ENCODE peak calls at places on chromosomes 2 and 18, in ten cellular contexts. T is RWPE2; F is suprapubic skin; P is CD4-positive, CD25-positive, alpha-beta regulatory T cell; U is upper lobe of right lung; B is fibroblast of mammary gland; W is right cardiac atrium; J is astrocyte; E is Panc1; S is mesenchymal stem cell. C is an unnamed sample.

GRCh38 chr2:71555798-71556454 is 102.6 kb downstream of the DYSF start:
- DNase-seq in T (no peak), F (no peak), P (no peak), U (no peak), B (no peak), W (no peak), J (no peak), E (no peak), S (no peak), C (peak)

GRCh38 chr2:176188218-176188968 is at the start of gene HOXD1:
- DNase-seq in T (no peak), F (no peak), P (no peak), U (peak), B (no peak), W (peak), J (peak), E (no peak), S (no peak), C (peak)

GRCh38 chr18:9604348-9604747 is 10.0 kb downstream of the PPP4R1 start:
- DNase-seq in T (no peak), F (no peak), P (no peak), U (no peak), B (no peak), W (no peak), J (no peak), E (no peak), S (no peak), C (no peak)

GRCh38 chr2:74685408-74685807 is 31.4 kb downstream of the SEMA4F start:
- DNase-seq in T (no peak), F (no peak), P (no peak), U (no peak), B (no peak), W (no peak), J (peak), E (no peak), S (no peak), C (no peak)

GRCh38 chr2:224039080-224039769 is at the start of gene SERPINE2:
- DNase-seq in T (peak), F (no peak), P (no peak), U (peak), B (peak), W (peak), J (peak), E (no peak), S (peak), C (peak)

GRCh38 chr2:226514895-226515294 is 284.7 kb downstream of the IRS1 start:
- DNase-seq in T (no peak), F (no peak), P (no peak), U (no peak), B (peak), W (no peak), J (peak), E (no peak), S (no peak), C (no peak)

GRCh38 chr2:177265386-177265690 is 811 bp upstream of the NFE2L2 start:
- DNase-seq in T (no peak), F (peak), P (no peak), U (no peak), B (peak), W (no peak), J (no peak), E (no peak), S (peak), C (no peak)

GRCh38 chr18:56641714-56642331 is 3.4 kb upstream of the TXNL1 start:
- DNase-seq in T (no peak), F (no peak), P (no peak), U (no peak), B (peak), W (no peak), J (peak), E (no peak), S (peak), C (no peak)

GRCh38 chr2:39925312-39925711 is 146.3 kb upstream of the THUMPD2 start:
- DNase-seq in T (no peak), F (no peak), P (no peak), U (no peak), B (no peak), W (no peak), J (no peak), E (no peak), S (no peak), C (no peak)

GRCh38 chr2:133599813-133600212 is 31.6 kb upstream of the NCKAP5 start:
- DNase-seq in T (no peak), F (no peak), P (no peak), U (no peak), B (no peak), W (no peak), J (no peak), E (no peak), S (no peak), C (no peak)

GRCh38 chr18:24227976-24228660 is 89.3 kb downstream of the CABYR start:
- DNase-seq in T (no peak), F (no peak), P (no peak), U (no peak), B (peak), W (no peak), J (peak), E (no peak), S (peak), C (peak)

GRCh38 chr2:72131371-72131891 is 16.2 kb downstream of the CYP26B1 start:
- DNase-seq in T (peak), F (peak), P (no peak), U (no peak), B (no peak), W (no peak), J (no peak), E (no peak), S (no peak), C (no peak)

GRCh38 chr18:58310517-58310916 is 266.5 kb downstream of the NEDD4L start:
- DNase-seq in T (peak), F (no peak), P (peak), U (peak), B (no peak), W (no peak), J (peak), E (no peak), S (peak), C (no peak)

GRCh38 chr2:134361648-134362047 is 107.8 kb downstream of the MGAT5 start:
- DNase-seq in T (no peak), F (no peak), P (no peak), U (no peak), B (no peak), W (no peak), J (no peak), E (no peak), S (no peak), C (no peak)

GRCh38 chr2:120606280-120606679 is 129.4 kb upstream of the GLI2 start:
- DNase-seq in T (no peak), F (no peak), P (no peak), U (no peak), B (no peak), W (peak), J (no peak), E (no peak), S (no peak), C (peak)

GRCh38 chr2:25063876-25064660 is 22.2 kb downstream of the EFR3B start:
- DNase-seq in T (no peak), F (no peak), P (no peak), U (no peak), B (no peak), W (no peak), J (peak), E (no peak), S (no peak), C (no peak)

GRCh38 chr2:10057231-10058107 is 14.1 kb downstream of the KLF11 start:
- DNase-seq in T (no peak), F (no peak), P (no peak), U (no peak), B (peak), W (peak), J (peak), E (no peak), S (peak), C (peak)

GRCh38 chr2:27920148-27920885 is 29.8 kb downstream of the BABAM2 start:
- DNase-seq in T (no peak), F (no peak), P (no peak), U (no peak), B (peak), W (no peak), J (peak), E (peak), S (peak), C (no peak)

GRCh38 chr2:135066710-135067109 is 14.6 kb downstream of the RAB3GAP1 start:
- DNase-seq in T (no peak), F (no peak), P (no peak), U (no peak), B (peak), W (no peak), J (peak), E (no peak), S (no peak), C (no peak)

GRCh38 chr2:73896362-73897239 is 3.8 kb downstream of the ACTG2 start:
- DNase-seq in T (no peak), F (peak), P (no peak), U (no peak), B (peak), W (no peak), J (peak), E (no peak), S (peak), C (no peak)

GRCh38 chr18:12839057-12839525 is 44.9 kb downstream of the PTPN2 start:
- DNase-seq in T (no peak), F (no peak), P (no peak), U (no peak), B (no peak), W (no peak), J (no peak), E (no peak), S (peak), C (no peak)

GRCh38 chr2:68237976-68238580 is 14.3 kb downstream of the PPP3R1 start:
- DNase-seq in T (no peak), F (no peak), P (no peak), U (no peak), B (no peak), W (no peak), J (no peak), E (no peak), S (peak), C (no peak)

GRCh38 chr2:102253140-102253752 is 58.1 kb upstream of the IL1RL1 start:
- DNase-seq in T (no peak), F (no peak), P (no peak), U (no peak), B (no peak), W (no peak), J (no peak), E (no peak), S (peak), C (no peak)

GRCh38 chr18:67519582-67519981 is 3.1 kb upstream of the DSEL start:
- DNase-seq in T (no peak), F (no peak), P (no peak), U (no peak), B (peak), W (no peak), J (peak), E (no peak), S (peak), C (no peak)

GRCh38 chr18:46173393-46174316 is 69.5 kb downstream of the HAUS1 start:
- DNase-seq in T (peak), F (peak), P (peak), U (peak), B (peak), W (peak), J (peak), E (peak), S (peak), C (peak)

GRCh38 chr2:23545391-23545790 is 160.4 kb downstream of the KLHL29 start:
- DNase-seq in T (no peak), F (no peak), P (no peak), U (no peak), B (peak), W (peak), J (no peak), E (no peak), S (no peak), C (peak)

GRCh38 chr2:11160731-11161455 is 5.6 kb downstream of the SLC66A3 start:
- DNase-seq in T (no peak), F (peak), P (no peak), U (no peak), B (no peak), W (no peak), J (no peak), E (no peak), S (no peak), C (no peak)

GRCh38 chr2:216491757-216492635 is 6.6 kb upstream of the RPL37A start:
- DNase-seq in T (no peak), F (no peak), P (no peak), U (no peak), B (no peak), W (no peak), J (peak), E (no peak), S (no peak), C (no peak)

GRCh38 chr2:236795176-236795860 is 225.7 kb downstream of the ACKR3 start:
- DNase-seq in T (no peak), F (no peak), P (no peak), U (no peak), B (no peak), W (no peak), J (no peak), E (no peak), S (no peak), C (no peak)

GRCh38 chr2:163527381-163527780 is 208.4 kb downstream of the FIGN start:
- DNase-seq in T (no peak), F (no peak), P (no peak), U (no peak), B (no peak), W (no peak), J (no peak), E (no peak), S (no peak), C (no peak)

GRCh38 chr2:134692461-134692860 is 26.3 kb downstream of the TMEM163 start:
- DNase-seq in T (no peak), F (no peak), P (no peak), U (no peak), B (no peak), W (no peak), J (no peak), E (no peak), S (no peak), C (no peak)

GRCh38 chr18:35432565-35433001 is 55.4 kb upstream of the ZNF396 start:
- DNase-seq in T (no peak), F (no peak), P (no peak), U (no peak), B (peak), W (no peak), J (peak), E (no peak), S (no peak), C (no peak)

GRCh38 chr2:196233033-196233807 is 61.8 kb upstream of the STK17B start:
- DNase-seq in T (peak), F (no peak), P (no peak), U (no peak), B (peak), W (no peak), J (peak), E (no peak), S (peak), C (no peak)

GRCh38 chr18:59459352-59460059 is 100.4 kb upstream of the LMAN1 start:
- DNase-seq in T (no peak), F (no peak), P (no peak), U (no peak), B (peak), W (no peak), J (peak), E (no peak), S (peak), C (peak)

GRCh38 chr2:205073433-205074020 is 528.3 kb downstream of the PARD3B start:
- DNase-seq in T (no peak), F (no peak), P (no peak), U (no peak), B (no peak), W (no peak), J (no peak), E (no peak), S (no peak), C (no peak)

GRCh38 chr18:25299426-25299825 is 52.5 kb downstream of the ZNF521 start:
- DNase-seq in T (no peak), F (no peak), P (no peak), U (no peak), B (peak), W (no peak), J (peak), E (no peak), S (peak), C (no peak)

GRCh38 chr2:143355814-143356213 is 226.6 kb downstream of the ARHGAP15 start:
- DNase-seq in T (no peak), F (no peak), P (no peak), U (no peak), B (no peak), W (no peak), J (no peak), E (no peak), S (no peak), C (no peak)

GRCh38 chr18:74115046-74115445 is 32.6 kb downstream of the FBXO15 start:
- DNase-seq in T (no peak), F (no peak), P (no peak), U (no peak), B (peak), W (no peak), J (peak), E (no peak), S (peak), C (no peak)

GRCh38 chr2:241788572-241788971 is 11.9 kb downstream of the GAL3ST2 start:
- DNase-seq in T (no peak), F (no peak), P (no peak), U (no peak), B (no peak), W (no peak), J (no peak), E (no peak), S (no peak), C (no peak)
- H3K4me3 ChIP-seq in T (no peak), F (no peak), P (no peak), U (no peak), B (no peak), W (no peak), J (no peak), E (no peak), S (no peak), C (no peak)

GRCh38 chr2:230715201-230715600 is 2.6 kb downstream of the CAB39 start:
- DNase-seq in T (no peak), F (no peak), P (no peak), U (no peak), B (peak), W (no peak), J (peak), E (no peak), S (no peak), C (no peak)
- H3K4me3 ChIP-seq in T (peak), F (peak), P (peak), U (peak), B (no peak), W (peak), J (peak), E (peak), S (peak), C (no peak)

DNA sequence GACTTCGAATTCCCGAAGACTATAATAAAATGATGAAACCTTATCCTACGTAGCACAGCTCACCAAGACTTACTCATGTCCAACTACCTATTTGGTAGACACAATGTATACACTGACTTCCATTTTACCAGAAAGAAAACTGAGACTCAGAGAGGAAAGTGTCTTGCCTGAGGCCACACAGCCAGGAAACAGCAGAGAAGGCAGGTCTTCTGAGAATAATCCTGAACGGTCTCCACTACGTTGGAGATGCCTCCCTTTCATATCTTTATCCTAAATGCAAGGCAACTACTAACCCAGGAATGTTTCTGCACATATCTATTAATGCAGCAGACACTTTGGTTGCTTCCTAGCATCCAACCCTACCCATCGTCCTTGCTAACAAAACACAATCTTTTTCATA is 11.9 kb upstream of the FABP1 start:
- DNase-seq in T (no peak), F (no peak), P (no peak), U (no peak), B (no peak), W (no peak), J (no peak), E (no peak), S (no peak), C (no peak)
- H3K4me3 ChIP-seq in T (no peak), F (no peak), P (no peak), U (no peak), B (no peak), W (no peak), J (no peak), E (no peak), S (no peak), C (no peak)

DNA sequence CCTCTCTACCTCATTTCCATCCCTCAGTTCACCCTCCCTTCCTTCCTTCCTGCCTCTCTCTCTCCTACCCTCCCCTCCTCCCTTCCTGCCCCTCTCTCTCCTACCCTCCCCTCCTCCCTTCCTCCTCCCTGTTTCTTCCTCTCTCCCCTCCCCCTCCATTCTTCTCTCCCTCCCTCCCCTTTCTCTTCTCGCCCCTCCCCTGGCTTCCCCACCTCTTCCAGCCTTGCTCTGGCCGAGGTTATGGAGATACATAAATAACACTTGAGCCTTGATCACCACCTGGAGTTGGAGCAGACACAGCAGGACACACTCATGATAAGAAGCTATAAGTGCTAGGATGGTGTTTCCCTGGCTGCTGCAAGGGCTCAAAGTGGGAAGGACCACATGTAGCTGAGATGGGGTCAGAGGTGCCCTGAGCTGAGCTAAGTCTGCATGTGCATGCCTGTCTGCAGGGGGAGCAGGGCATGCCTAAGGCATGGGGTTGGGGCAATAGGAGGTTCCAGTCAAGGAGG is 326.1 kb upstream of the HS6ST1 start:
- DNase-seq in T (no peak), F (peak), P (no peak), U (peak), B (no peak), W (no peak), J (no peak), E (no peak), S (peak), C (peak)
- H3K4me3 ChIP-seq in T (no peak), F (no peak), P (no peak), U (no peak), B (no peak), W (no peak), J (no peak), E (no peak), S (no peak), C (no peak)

DNA sequence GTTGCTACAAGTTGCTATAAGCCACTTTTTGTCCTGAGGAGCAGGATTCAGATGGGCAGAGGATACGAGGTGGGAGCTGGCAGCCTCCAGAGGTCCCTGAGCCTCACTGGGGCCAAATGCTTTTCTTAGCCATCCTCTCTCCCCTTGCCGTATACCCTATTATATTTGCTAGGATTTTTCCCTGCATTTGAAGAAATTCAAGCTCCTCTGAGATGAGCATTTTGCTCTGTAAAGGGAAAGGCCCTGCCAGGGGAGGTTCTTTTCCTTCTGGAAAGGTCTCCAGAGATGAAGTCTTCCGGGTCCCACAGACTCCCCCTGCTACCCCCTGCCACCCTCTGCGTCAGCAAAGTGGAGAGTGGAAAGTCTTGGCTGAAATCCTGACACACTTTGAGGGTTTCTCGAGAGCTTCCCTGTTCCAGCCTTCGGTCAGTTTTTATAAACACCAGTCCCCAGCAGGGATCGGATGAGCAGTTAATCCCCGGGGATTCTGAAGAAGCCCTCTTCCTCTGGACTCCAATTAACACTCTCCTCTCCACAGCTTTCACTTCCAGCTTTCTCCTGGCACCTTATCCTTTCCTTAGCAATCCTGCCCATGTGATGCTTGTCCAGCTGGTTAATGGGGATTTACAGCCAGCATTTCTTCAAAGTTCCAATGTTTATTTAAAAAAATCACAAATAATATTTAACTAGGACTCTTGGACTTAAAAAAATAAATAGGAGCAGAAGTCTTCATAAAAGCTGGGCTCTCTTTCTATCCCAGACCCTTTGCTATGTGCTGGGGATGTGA is 13.1 kb downstream of the CYRIA start:
- DNase-seq in T (no peak), F (no peak), P (no peak), U (no peak), B (peak), W (no peak), J (peak), E (no peak), S (peak), C (no peak)
- H3K4me3 ChIP-seq in T (no peak), F (no peak), P (no peak), U (no peak), B (no peak), W (no peak), J (no peak), E (no peak), S (no peak), C (no peak)

GRCh38 chr2:42424033-42424432 is 63.0 kb upstream of the COX7A2L start:
- DNase-seq in T (no peak), F (no peak), P (no peak), U (no peak), B (peak), W (no peak), J (peak), E (no peak), S (no peak), C (no peak)
- H3K4me3 ChIP-seq in T (no peak), F (no peak), P (no peak), U (no peak), B (no peak), W (no peak), J (no peak), E (no peak), S (no peak), C (no peak)

C was measured in H7.